ENCODE peak calls at places on chromosomes 11 and 22, in eight cellular contexts. S is GM23338; V is right cardiac atrium; E is mammary epithelial cell; N is left cardiac atrium; D is immature natural killer cell; Z is HT1080; U is stimulated activated CD4-positive, alpha-beta T cell treated with anti-CD3 and anti-CD28 coated beads, Interleukin-15, amount 100 ng/mL, for 1 hour. G is an unnamed sample.

GRCh38 chr22:46561435-46561905 is 24.1 kb upstream of the CELSR1 start:
- DNase-seq in S (peak), V (peak), E (no peak), N (no peak), D (no peak), Z (peak), U (no peak), G (no peak)

GRCh38 chr11:4697583-4697982 is at the start of gene OR51E2:
- DNase-seq in S (peak), V (no peak), E (peak), N (no peak), D (no peak), Z (peak), U (no peak), G (no peak)

GRCh38 chr11:79950741-79951140 is 509.9 kb upstream of the TENM4 start:
- DNase-seq in S (no peak), V (no peak), E (no peak), N (no peak), D (no peak), Z (no peak), U (no peak), G (no peak)

GRCh38 chr22:41526802-41527799 is 17.2 kb downstream of the POLR3H start:
- DNase-seq in S (peak), V (peak), E (no peak), N (no peak), D (peak), Z (no peak), U (peak), G (no peak)

GRCh38 chr22:42613869-42614268 is 814 bp downstream of the POLDIP3 start:
- DNase-seq in S (no peak), V (no peak), E (peak), N (no peak), D (no peak), Z (no peak), U (no peak), G (no peak)

GRCh38 chr11:46183819-46184218 is 62.6 kb upstream of the PHF21A start:
- DNase-seq in S (no peak), V (no peak), E (peak), N (no peak), D (no peak), Z (peak), U (no peak), G (no peak)

GRCh38 chr11:131998020-131998419 is 627.6 kb downstream of the NTM start:
- DNase-seq in S (no peak), V (no peak), E (no peak), N (no peak), D (no peak), Z (no peak), U (no peak), G (no peak)

GRCh38 chr11:78688460-78688859 is 113.8 kb upstream of the NARS2 start:
- DNase-seq in S (peak), V (no peak), E (peak), N (no peak), D (no peak), Z (no peak), U (no peak), G (no peak)

GRCh38 chr22:23245045-23245798 is 64.9 kb downstream of the BCR start:
- DNase-seq in S (no peak), V (peak), E (peak), N (no peak), D (peak), Z (peak), U (no peak), G (no peak)

GRCh38 chr22:48284671-48285070 is 1522.2 kb downstream of the TBC1D22A start:
- DNase-seq in S (no peak), V (no peak), E (no peak), N (no peak), D (no peak), Z (no peak), U (no peak), G (no peak)